ENCODE peak calls at places on chromosomes 4 and X, in four cellular contexts. One of them, this sample, is unnamed.

GRCh38 chr4:41963105-41963504 is 18.5 kb upstream of the DCAF4L1 start:
- DNase-seq in omental fat pad: no peak
- DNase-seq in mesothelial cell of epicardium: no peak
- DNase-seq in substantia nigra: no peak
- DNase-seq in this sample: no peak

GRCh38 chr4:187485676-187486075 is 509.9 kb upstream of the ZFP42 start:
- DNase-seq in omental fat pad: no peak
- DNase-seq in mesothelial cell of epicardium: no peak
- DNase-seq in substantia nigra: no peak
- DNase-seq in this sample: no peak

GRCh38 chr4:161937596-161937995 is 226.2 kb downstream of the FSTL5 start:
- DNase-seq in omental fat pad: no peak
- DNase-seq in mesothelial cell of epicardium: no peak
- DNase-seq in substantia nigra: no peak
- DNase-seq in this sample: no peak

GRCh38 chrX:116873678-116874077 is 410.9 kb upstream of the CT83 start:
- DNase-seq in omental fat pad: no peak
- DNase-seq in mesothelial cell of epicardium: no peak
- DNase-seq in substantia nigra: no peak
- DNase-seq in this sample: no peak

GRCh38 chr4:24644983-24645764 is 60.8 kb upstream of the DHX15 start:
- DNase-seq in omental fat pad: no peak
- DNase-seq in mesothelial cell of epicardium: no peak
- DNase-seq in substantia nigra: no peak
- DNase-seq in this sample: no peak

GRCh38 chrX:150696264-150696789 is 3.1 kb downstream of the MTMR1 start:
- DNase-seq in omental fat pad: no peak
- DNase-seq in mesothelial cell of epicardium: no peak
- DNase-seq in substantia nigra: no peak
- DNase-seq in this sample: no peak

GRCh38 chrX:101482296-101482695 is 3.0 kb upstream of the ARMCX4 start:
- DNase-seq in omental fat pad: no peak
- DNase-seq in mesothelial cell of epicardium: no peak
- DNase-seq in substantia nigra: no peak
- DNase-seq in this sample: no peak

GRCh38 chr4:88610771-88611170 is 18.5 kb downstream of the HERC3 start:
- DNase-seq in omental fat pad: no peak
- DNase-seq in mesothelial cell of epicardium: no peak
- DNase-seq in substantia nigra: peak
- DNase-seq in this sample: no peak

GRCh38 chrX:68684291-68684918 is 36.9 kb downstream of the STARD8 start:
- DNase-seq in omental fat pad: no peak
- DNase-seq in mesothelial cell of epicardium: peak
- DNase-seq in substantia nigra: no peak
- DNase-seq in this sample: no peak

GRCh38 chrX:53605004-53605403 is 81.5 kb downstream of the HUWE1 start:
- DNase-seq in omental fat pad: no peak
- DNase-seq in mesothelial cell of epicardium: no peak
- DNase-seq in substantia nigra: no peak
- DNase-seq in this sample: no peak

GRCh38 chr4:149645790-149646189 is 169.9 kb downstream of the IQCM start:
- DNase-seq in omental fat pad: no peak
- DNase-seq in mesothelial cell of epicardium: no peak
- DNase-seq in substantia nigra: no peak
- DNase-seq in this sample: no peak